ENCODE peak calls at places on chromosome 12, in five cellular contexts. One of them, this sample, is unnamed.

GRCh38 chr12:112807452-112807851 is 15.9 kb downstream of the RPH3A start:
- DNase-seq in activated effector memory CD4-positive, alpha-beta T cell treated with Interleukin-2 at 50 U/mL for 16 hours: no peak
- DNase-seq in NCI-H1048: no peak
- DNase-seq in fibroblast of lung: no peak
- DNase-seq in lung microvascular endothelial cell: no peak
- DNase-seq in this sample: no peak

GRCh38 chr12:100741084-100741711 is 53.4 kb upstream of the ANO4 start:
- DNase-seq in activated effector memory CD4-positive, alpha-beta T cell treated with Interleukin-2 at 50 U/mL for 16 hours: no peak
- DNase-seq in NCI-H1048: no peak
- DNase-seq in fibroblast of lung: no peak
- DNase-seq in lung microvascular endothelial cell: peak; percentile 45
- DNase-seq in this sample: peak; percentile 44

GRCh38 chr12:25817166-25817565 is 141.3 kb upstream of the RASSF8 start:
- DNase-seq in activated effector memory CD4-positive, alpha-beta T cell treated with Interleukin-2 at 50 U/mL for 16 hours: no peak
- DNase-seq in NCI-H1048: no peak
- DNase-seq in fibroblast of lung: peak; percentile 17
- DNase-seq in lung microvascular endothelial cell: peak; percentile 12
- DNase-seq in this sample: no peak

GRCh38 chr12:53683983-53684382 is 8.1 kb upstream of the ATP5MC2 start:
- DNase-seq in activated effector memory CD4-positive, alpha-beta T cell treated with Interleukin-2 at 50 U/mL for 16 hours: no peak
- DNase-seq in NCI-H1048: no peak
- DNase-seq in fibroblast of lung: no peak
- DNase-seq in lung microvascular endothelial cell: no peak
- DNase-seq in this sample: no peak

GRCh38 chr12:122064780-122065588 is 13.6 kb upstream of the MLXIP start:
- DNase-seq in activated effector memory CD4-positive, alpha-beta T cell treated with Interleukin-2 at 50 U/mL for 16 hours: no peak
- DNase-seq in NCI-H1048: no peak
- DNase-seq in fibroblast of lung: peak; percentile 88
- DNase-seq in lung microvascular endothelial cell: peak; percentile 89
- DNase-seq in this sample: peak; percentile 69

GRCh38 chr12:99131761-99132199 is 486.7 kb downstream of the APAF1 start:
- DNase-seq in activated effector memory CD4-positive, alpha-beta T cell treated with Interleukin-2 at 50 U/mL for 16 hours: no peak
- DNase-seq in NCI-H1048: no peak
- DNase-seq in fibroblast of lung: peak; percentile 41
- DNase-seq in lung microvascular endothelial cell: no peak
- DNase-seq in this sample: no peak

GRCh38 chr12:89544730-89545184 is 18.9 kb upstream of the POC1B start:
- DNase-seq in activated effector memory CD4-positive, alpha-beta T cell treated with Interleukin-2 at 50 U/mL for 16 hours: no peak
- DNase-seq in NCI-H1048: no peak
- DNase-seq in fibroblast of lung: peak; percentile 28
- DNase-seq in lung microvascular endothelial cell: peak; percentile 87
- DNase-seq in this sample: peak; percentile 84

GRCh38 chr12:1796515-1797010 is 23.8 kb upstream of the LRTM2 start:
- DNase-seq in activated effector memory CD4-positive, alpha-beta T cell treated with Interleukin-2 at 50 U/mL for 16 hours: peak; percentile 46
- DNase-seq in NCI-H1048: no peak
- DNase-seq in fibroblast of lung: no peak
- DNase-seq in lung microvascular endothelial cell: no peak
- DNase-seq in this sample: peak; percentile 11

GRCh38 chr12:86683568-86683991 is 427.4 kb upstream of the MGAT4C start:
- DNase-seq in activated effector memory CD4-positive, alpha-beta T cell treated with Interleukin-2 at 50 U/mL for 16 hours: no peak
- DNase-seq in NCI-H1048: no peak
- DNase-seq in fibroblast of lung: peak; percentile 62
- DNase-seq in lung microvascular endothelial cell: no peak
- DNase-seq in this sample: no peak

GRCh38 chr12:94832780-94833760 is 170.4 kb downstream of the NDUFA12 start:
- DNase-seq in activated effector memory CD4-positive, alpha-beta T cell treated with Interleukin-2 at 50 U/mL for 16 hours: no peak
- DNase-seq in NCI-H1048: no peak
- DNase-seq in fibroblast of lung: peak; percentile 36
- DNase-seq in lung microvascular endothelial cell: no peak
- DNase-seq in this sample: no peak

GRCh38 chr12:3629082-3629830 is 123.7 kb downstream of the CRACR2A start:
- DNase-seq in activated effector memory CD4-positive, alpha-beta T cell treated with Interleukin-2 at 50 U/mL for 16 hours: no peak
- DNase-seq in NCI-H1048: no peak
- DNase-seq in fibroblast of lung: no peak
- DNase-seq in lung microvascular endothelial cell: no peak
- DNase-seq in this sample: no peak

GRCh38 chr12:93167841-93168492 is 209.8 kb upstream of the NUDT4 start:
- DNase-seq in activated effector memory CD4-positive, alpha-beta T cell treated with Interleukin-2 at 50 U/mL for 16 hours: no peak
- DNase-seq in NCI-H1048: no peak
- DNase-seq in fibroblast of lung: peak; percentile 51
- DNase-seq in lung microvascular endothelial cell: peak; percentile 34
- DNase-seq in this sample: peak; percentile 40

GRCh38 chr12:78759387-78759786 is 105.2 kb upstream of the SYT1 start:
- DNase-seq in activated effector memory CD4-positive, alpha-beta T cell treated with Interleukin-2 at 50 U/mL for 16 hours: no peak
- DNase-seq in NCI-H1048: no peak
- DNase-seq in fibroblast of lung: peak; percentile 69
- DNase-seq in lung microvascular endothelial cell: peak; percentile 91
- DNase-seq in this sample: peak; percentile 75

GRCh38 chr12:50934981-50935807 is 17.1 kb upstream of the HIGD1C start:
- DNase-seq in activated effector memory CD4-positive, alpha-beta T cell treated with Interleukin-2 at 50 U/mL for 16 hours: no peak
- DNase-seq in NCI-H1048: no peak
- DNase-seq in fibroblast of lung: peak; percentile 55
- DNase-seq in lung microvascular endothelial cell: no peak
- DNase-seq in this sample: no peak

GRCh38 chr12:70640901-70641300 is 3.7 kb upstream of the PTPRB start:
- DNase-seq in activated effector memory CD4-positive, alpha-beta T cell treated with Interleukin-2 at 50 U/mL for 16 hours: no peak
- DNase-seq in NCI-H1048: no peak
- DNase-seq in fibroblast of lung: no peak
- DNase-seq in lung microvascular endothelial cell: no peak
- DNase-seq in this sample: no peak

GRCh38 chr12:18165422-18165871 is 75.5 kb upstream of the RERGL start:
- DNase-seq in activated effector memory CD4-positive, alpha-beta T cell treated with Interleukin-2 at 50 U/mL for 16 hours: no peak
- DNase-seq in NCI-H1048: no peak
- DNase-seq in fibroblast of lung: peak; percentile 63
- DNase-seq in lung microvascular endothelial cell: peak; percentile 9
- DNase-seq in this sample: no peak

GRCh38 chr12:15364221-15365170 is 42.2 kb downstream of the PTPRO start:
- DNase-seq in activated effector memory CD4-positive, alpha-beta T cell treated with Interleukin-2 at 50 U/mL for 16 hours: no peak
- DNase-seq in NCI-H1048: no peak
- DNase-seq in fibroblast of lung: peak; percentile 71
- DNase-seq in lung microvascular endothelial cell: no peak
- DNase-seq in this sample: no peak

GRCh38 chr12:59600174-59600573 is 4.3 kb downstream of the SLC16A7 start:
- DNase-seq in activated effector memory CD4-positive, alpha-beta T cell treated with Interleukin-2 at 50 U/mL for 16 hours: no peak
- DNase-seq in NCI-H1048: no peak
- DNase-seq in fibroblast of lung: no peak
- DNase-seq in lung microvascular endothelial cell: no peak
- DNase-seq in this sample: no peak

GRCh38 chr12:72074956-72075355 is 136.3 kb downstream of the TPH2 start:
- DNase-seq in activated effector memory CD4-positive, alpha-beta T cell treated with Interleukin-2 at 50 U/mL for 16 hours: no peak
- DNase-seq in NCI-H1048: no peak
- DNase-seq in fibroblast of lung: no peak
- DNase-seq in lung microvascular endothelial cell: no peak
- DNase-seq in this sample: no peak

GRCh38 chr12:67356400-67356799 is 87.2 kb downstream of the CAND1 start:
- DNase-seq in activated effector memory CD4-positive, alpha-beta T cell treated with Interleukin-2 at 50 U/mL for 16 hours: no peak
- DNase-seq in NCI-H1048: no peak
- DNase-seq in fibroblast of lung: no peak
- DNase-seq in lung microvascular endothelial cell: no peak
- DNase-seq in this sample: no peak

GRCh38 chr12:19088576-19088975 is 41.0 kb upstream of the PLEKHA5 start:
- DNase-seq in activated effector memory CD4-positive, alpha-beta T cell treated with Interleukin-2 at 50 U/mL for 16 hours: no peak
- DNase-seq in NCI-H1048: no peak
- DNase-seq in fibroblast of lung: no peak
- DNase-seq in lung microvascular endothelial cell: no peak
- DNase-seq in this sample: no peak

GRCh38 chr12:10235761-10236631 is 23.3 kb downstream of the GABARAPL1 start:
- DNase-seq in activated effector memory CD4-positive, alpha-beta T cell treated with Interleukin-2 at 50 U/mL for 16 hours: peak; percentile 10
- DNase-seq in NCI-H1048: no peak
- DNase-seq in fibroblast of lung: peak; percentile 25
- DNase-seq in lung microvascular endothelial cell: peak; percentile 67
- DNase-seq in this sample: peak; percentile 55

GRCh38 chr12:113049976-113050742 is 6.4 kb upstream of the DTX1 start:
- DNase-seq in activated effector memory CD4-positive, alpha-beta T cell treated with Interleukin-2 at 50 U/mL for 16 hours: no peak
- DNase-seq in NCI-H1048: no peak
- DNase-seq in fibroblast of lung: no peak
- DNase-seq in lung microvascular endothelial cell: peak; percentile 20
- DNase-seq in this sample: no peak

GRCh38 chr12:42789808-42790760 is 200.5 kb upstream of the PRICKLE1 start:
- DNase-seq in activated effector memory CD4-positive, alpha-beta T cell treated with Interleukin-2 at 50 U/mL for 16 hours: no peak
- DNase-seq in NCI-H1048: no peak
- DNase-seq in fibroblast of lung: peak; percentile 23
- DNase-seq in lung microvascular endothelial cell: peak; percentile 40
- DNase-seq in this sample: peak; percentile 24

GRCh38 chr12:132163911-132164288 is 19.6 kb downstream of the NOC4L start:
- DNase-seq in activated effector memory CD4-positive, alpha-beta T cell treated with Interleukin-2 at 50 U/mL for 16 hours: no peak
- DNase-seq in NCI-H1048: no peak
- DNase-seq in fibroblast of lung: no peak
- DNase-seq in lung microvascular endothelial cell: no peak
- DNase-seq in this sample: no peak

GRCh38 chr12:88854260-88854659 is 274.0 kb upstream of the KITLG start:
- DNase-seq in activated effector memory CD4-positive, alpha-beta T cell treated with Interleukin-2 at 50 U/mL for 16 hours: no peak
- DNase-seq in NCI-H1048: no peak
- DNase-seq in fibroblast of lung: peak; percentile 92
- DNase-seq in lung microvascular endothelial cell: peak; percentile 4
- DNase-seq in this sample: no peak

GRCh38 chr12:79680051-79680450 is 10.7 kb downstream of the PAWR start:
- DNase-seq in activated effector memory CD4-positive, alpha-beta T cell treated with Interleukin-2 at 50 U/mL for 16 hours: no peak
- DNase-seq in NCI-H1048: no peak
- DNase-seq in fibroblast of lung: no peak
- DNase-seq in lung microvascular endothelial cell: no peak
- DNase-seq in this sample: no peak